ENCODE peak calls at places on chromosomes 16 and 17, in nine cellular contexts. U is NCI-H69, N is WTC11, H is glutamatergic neuron, X is ELR, B is NCI-H1694 treated with DMSO at 0.1 percent for 48 hours, P is AG10803, L is right lobe of liver, S is upper lobe of right lung. Y is an unnamed sample.

GRCh38 chr17:2303278-2304188 is at the start of the genes SMG6 and SRR:
- DNase-seq in X (peak; percentile 92), P (peak; percentile 82), B (peak; percentile 73), S (peak; percentile 97), H (peak; percentile 94), N (peak; percentile 92), L (peak; percentile 94), U (peak; percentile 92), Y (peak; percentile 92)

GRCh38 chr17:63988741-63989621 is 9.2 kb upstream of the PRR29 start:
- DNase-seq in P (peak; percentile 18), H (peak; percentile 39), X (no peak), U (no peak), L (no peak), B (no peak), N (peak; percentile 38), S (peak; percentile 52), Y (no peak)

GRCh38 chr16:78325532-78325931 is 226.1 kb downstream of the WWOX start:
- DNase-seq in X (no peak), P (no peak), S (no peak), U (no peak), B (no peak), H (no peak), N (no peak), L (no peak), Y (no peak)

GRCh38 chr16:11992594-11993524 is 16.3 kb downstream of the SNX29 start:
- DNase-seq in L (no peak), X (no peak), B (no peak), H (no peak), N (no peak), S (no peak), P (no peak), U (peak; percentile 87), Y (no peak)

GRCh38 chr17:51154176-51154575 is 817 bp downstream of the NME1 start:
- DNase-seq in B (no peak), H (no peak), L (no peak), N (no peak), P (peak; percentile 17), U (peak; percentile 42), X (peak; percentile 24), S (no peak), Y (no peak)

GRCh38 chr16:58481226-58481869 is 18.6 kb upstream of the NDRG4 start:
- DNase-seq in L (no peak), N (no peak), X (no peak), S (no peak), U (no peak), H (no peak), B (no peak), P (no peak), Y (no peak)

GRCh38 chr17:80071116-80071980 is 30.0 kb upstream of the GAA start:
- DNase-seq in U (no peak), X (peak; percentile 15), N (no peak), H (no peak), B (no peak), L (peak; percentile 68), S (no peak), P (peak; percentile 66), Y (no peak)

GRCh38 chr17:68356520-68356919 is 65.2 kb downstream of the ARSG start:
- DNase-seq in X (no peak), P (no peak), H (no peak), U (no peak), N (no peak), S (no peak), B (no peak), L (no peak), Y (no peak)

GRCh38 chr17:21373034-21373433 is 3.1 kb upstream of the KCNJ12 start:
- DNase-seq in U (no peak), X (no peak), H (no peak), S (no peak), L (no peak), N (no peak), P (no peak), B (no peak), Y (no peak)

Y was measured in MCF 10A.